ENCODE peak calls at places on chromosomes 4 and X, in ten cellular contexts. N is heart left ventricle, F is right lobe of liver, W is GM12891, D is transverse colon, U is stomach, Z is thyroid gland, A is HCT116, L is esophagus muscularis mucosa, Y is spleen. Q is an unnamed sample.

GRCh38 chrX:71102292-71102691 is 4.2 kb downstream of the CXorf65 start:
- DNase-seq in D (no peak), W (no peak), Y (peak), N (no peak), L (no peak), Z (no peak), A (no peak), U (no peak), F (no peak), Q (no peak)

GRCh38 chrX:150196300-150196699 is 166.8 kb upstream of the MAMLD1 start:
- DNase-seq in N (no peak), Z (no peak), Y (peak), A (no peak), F (no peak), U (no peak), D (no peak), W (no peak), L (peak), Q (no peak)

GRCh38 chr4:117134386-117134785 is 49.0 kb upstream of the TRAM1L1 start:
- DNase-seq in U (no peak), W (no peak), D (no peak), A (peak), L (no peak), Z (peak), N (no peak), F (no peak), Y (no peak), Q (no peak)

GRCh38 chr4:84916233-84916632 is 50.3 kb downstream of the WDFY3 start:
- DNase-seq in Z (no peak), N (no peak), W (no peak), F (no peak), D (no peak), A (no peak), L (no peak), U (no peak), Y (no peak), Q (no peak)

GRCh38 chrX:110219920-110220319 is 98.0 kb downstream of the AMMECR1 start:
- DNase-seq in Y (no peak), F (no peak), N (no peak), Z (no peak), L (no peak), U (no peak), W (no peak), A (no peak), D (no peak), Q (no peak)

GRCh38 chrX:18389968-18390367 is 35.4 kb upstream of the CDKL5 start:
- DNase-seq in N (no peak), Y (no peak), W (no peak), A (no peak), F (no peak), U (no peak), Z (no peak), L (no peak), D (no peak), Q (no peak)

GRCh38 chr4:145546556-145546955 is 64.9 kb downstream of the SMAD1 start:
- DNase-seq in D (no peak), Z (no peak), N (no peak), Y (no peak), U (no peak), F (no peak), A (no peak), L (no peak), W (no peak), Q (no peak)

GRCh38 chr4:88857588-88857987 is 160.0 kb upstream of the NAP1L5 start:
- DNase-seq in D (no peak), U (no peak), A (no peak), N (no peak), W (no peak), Y (no peak), Z (no peak), F (no peak), L (no peak), Q (no peak)

GRCh38 chr4:53478671-53479456 is 101.4 kb downstream of the FIP1L1 start:
- DNase-seq in F (no peak), A (no peak), Z (no peak), L (no peak), W (no peak), Y (no peak), N (no peak), D (no peak), U (no peak), Q (no peak)

GRCh38 chrX:1491851-1492349 is 39.2 kb upstream of the ASMTL start:
- DNase-seq in U (no peak), F (no peak), Y (peak), Z (no peak), D (no peak), A (peak), L (no peak), N (no peak), W (peak), Q (no peak)

GRCh38 chrX:153571159-153571908 is 27.6 kb downstream of the CCNQ start:
- DNase-seq in U (no peak), L (no peak), W (no peak), Y (no peak), A (no peak), F (no peak), Z (no peak), N (no peak), D (no peak), Q (no peak)

GRCh38 chr4:1980561-1981041 is 28.2 kb downstream of the NELFA start:
- DNase-seq in A (no peak), N (no peak), D (no peak), Y (peak), U (no peak), L (no peak), F (no peak), W (no peak), Z (no peak), Q (no peak)

GRCh38 chr4:153013202-153013988 is 77.3 kb downstream of the FHDC1 start:
- DNase-seq in F (no peak), A (no peak), U (no peak), Y (no peak), L (no peak), W (no peak), D (no peak), Z (no peak), N (no peak), Q (no peak)

GRCh38 chr4:186193851-186194250 is 2.5 kb downstream of the CYP4V2 start:
- DNase-seq in N (no peak), F (no peak), Z (no peak), L (no peak), U (no peak), D (no peak), Y (no peak), A (no peak), W (no peak), Q (no peak)

GRCh38 chr4:186190456-186191265 is 706 bp upstream of the CYP4V2 start:
- DNase-seq in U (no peak), Z (peak), N (no peak), Y (peak), F (peak), W (peak), L (no peak), A (no peak), D (peak), Q (no peak)

GRCh38 chr4:186191266-186192067 is at the start of gene CYP4V2:
- DNase-seq in Y (peak), U (peak), L (no peak), Z (peak), F (peak), W (peak), N (peak), D (peak), A (peak), Q (peak)

GRCh38 chr4:186189656-186190055 is 1.7 kb upstream of the CYP4V2 start:
- DNase-seq in N (no peak), F (no peak), W (no peak), Z (no peak), A (no peak), L (no peak), Y (no peak), D (no peak), U (no peak), Q (no peak)

DNA sequence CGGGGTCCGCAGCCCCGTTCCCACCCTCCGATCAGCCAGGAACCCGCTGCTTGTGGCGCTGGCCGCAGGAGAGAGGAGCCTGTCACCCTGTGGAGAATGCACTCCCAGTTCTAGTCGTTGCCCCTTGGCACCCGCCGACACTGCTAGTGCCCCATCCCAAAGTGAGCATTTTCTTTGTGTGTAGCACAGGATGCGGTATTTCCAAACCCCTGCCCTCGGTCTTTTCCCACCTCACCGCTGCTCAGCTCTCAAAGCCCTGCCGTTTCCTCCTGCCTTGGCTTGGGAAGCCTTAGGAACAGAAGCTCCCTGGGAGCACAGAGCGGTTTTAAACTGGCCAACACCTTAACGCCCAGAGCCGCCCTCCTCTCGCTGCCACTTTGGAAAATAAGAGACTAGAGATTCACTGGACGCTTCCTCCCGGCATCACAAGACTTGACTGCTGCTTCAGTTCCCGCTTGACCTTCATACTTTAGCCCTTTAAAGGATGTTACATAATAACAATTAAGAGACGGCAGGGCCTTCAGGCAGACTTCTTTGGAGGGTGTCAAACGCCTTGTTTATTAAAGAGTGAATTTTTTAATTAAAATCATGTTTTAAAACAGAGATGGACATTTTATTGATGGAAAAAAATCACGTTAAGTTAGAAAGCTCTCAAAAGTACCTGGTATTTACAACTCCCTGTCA is 843 bp downstream of the CYP4V2 start:
- DNase-seq in L (no peak), F (peak), Z (peak), Y (no peak), D (peak), N (peak), A (no peak), U (peak), W (no peak), Q (peak)
- TF ChIP-seq POLR2A in L (no peak), F (no peak), Z (no peak), Y (no peak), D (peak), N (no peak), A (no peak), U (no peak), W (no peak), Q (no peak)

DNA sequence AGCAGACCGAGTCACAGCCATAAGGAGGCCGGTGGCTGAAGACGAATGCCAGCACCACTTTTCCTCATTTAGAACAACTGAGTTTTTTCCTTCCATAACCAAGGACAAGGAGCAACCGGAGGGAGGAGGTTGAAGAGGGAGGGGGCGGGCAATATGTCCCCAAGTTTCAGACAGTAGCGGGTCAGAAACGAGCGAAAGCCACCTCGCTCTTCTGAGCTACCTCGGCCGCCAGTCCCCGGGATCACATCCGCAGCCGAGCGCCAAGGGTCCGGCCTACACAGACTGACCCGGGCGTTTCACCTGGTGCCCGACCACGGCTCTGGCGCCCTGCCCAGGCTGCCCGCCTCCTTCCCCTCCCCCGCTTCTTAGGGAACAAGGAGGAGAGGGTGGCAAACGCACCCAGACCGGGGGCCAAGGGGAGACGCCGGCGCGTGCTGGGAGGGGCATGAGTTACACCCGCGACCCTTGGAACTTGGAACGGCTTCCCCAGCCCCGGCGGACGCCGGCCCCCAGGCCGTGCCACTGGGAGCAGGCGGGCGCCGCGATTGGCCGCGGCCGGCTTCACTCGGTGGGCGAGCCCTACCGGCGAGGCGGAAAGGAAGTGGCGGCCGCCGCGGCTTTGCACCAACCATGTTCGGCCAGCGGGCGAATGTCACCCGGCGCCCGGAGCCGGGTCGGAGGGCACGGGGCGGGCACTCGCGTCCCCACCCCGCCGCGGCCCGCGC is 1.6 kb downstream of the IRF2 start:
- DNase-seq in U (peak), L (peak), F (peak), Z (peak), N (peak), Y (peak), D (peak), A (no peak), W (peak), Q (peak)
- TF ChIP-seq POLR2A in U (no peak), L (no peak), F (peak), Z (no peak), N (peak), Y (no peak), D (peak), A (no peak), W (peak), Q (no peak)

GRCh38 chr4:121817701-121818100 is 6.0 kb downstream of the CCNA2 start:
- DNase-seq in D (no peak), N (no peak), F (no peak), Y (no peak), Z (no peak), A (no peak), U (no peak), L (no peak), W (no peak), Q (no peak)
- TF ChIP-seq POLR2A in D (no peak), N (no peak), F (no peak), Y (no peak), Z (no peak), A (no peak), U (no peak), L (no peak), W (no peak), Q (no peak)

GRCh38 chrX:107675823-107676555 is 47.7 kb downstream of the PRPS1 start:
- DNase-seq in N (no peak), Y (no peak), F (no peak), L (no peak), A (no peak), D (no peak), W (no peak), Z (peak), U (no peak), Q (no peak)
- TF ChIP-seq POLR2A in N (no peak), Y (no peak), F (no peak), L (no peak), A (no peak), D (no peak), W (no peak), Z (no peak), U (no peak), Q (no peak)

GRCh38 chrX:12949927-12950656 is 24.8 kb upstream of the TMSB4X start:
- DNase-seq in L (no peak), A (no peak), U (peak), F (peak), D (peak), Z (peak), W (no peak), N (peak), Y (peak), Q (peak)
- TF ChIP-seq POLR2A in L (no peak), A (no peak), U (no peak), F (peak), D (peak), Z (no peak), W (peak), N (peak), Y (no peak), Q (no peak)

DNA sequence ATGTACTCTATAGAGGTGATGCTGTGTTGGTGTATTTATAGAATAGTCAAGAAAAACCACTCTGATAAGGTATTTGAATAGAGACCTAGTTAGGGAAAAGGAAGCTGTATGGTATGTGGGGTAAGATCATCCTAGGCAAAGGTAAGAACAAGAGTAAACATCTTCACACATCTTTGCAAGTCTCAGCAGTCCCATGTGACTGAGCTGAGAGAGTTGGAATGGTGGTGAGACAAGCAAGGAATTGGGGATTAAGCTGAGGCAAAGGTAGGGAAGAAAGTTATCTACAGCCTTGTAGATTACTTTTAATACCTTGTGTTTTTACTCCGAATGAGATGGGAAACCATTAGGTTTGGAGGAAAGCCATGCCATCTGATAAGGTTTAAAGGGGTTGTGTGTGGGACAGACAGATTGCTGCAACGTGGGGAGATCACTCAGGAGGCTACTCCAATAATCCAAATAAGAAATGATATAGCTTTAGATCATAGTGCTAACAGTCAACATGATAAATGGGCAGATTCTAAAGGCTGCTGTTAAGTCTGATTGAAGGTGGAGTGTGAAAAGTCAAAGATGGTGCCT is 31.7 kb upstream of the MANBA start:
- DNase-seq in N (no peak), Y (no peak), D (no peak), W (no peak), A (no peak), Z (no peak), U (no peak), F (no peak), L (no peak), Q (no peak)
- TF ChIP-seq POLR2A in N (no peak), Y (no peak), D (no peak), W (peak), A (no peak), Z (no peak), U (no peak), F (no peak), L (no peak), Q (no peak)

DNA sequence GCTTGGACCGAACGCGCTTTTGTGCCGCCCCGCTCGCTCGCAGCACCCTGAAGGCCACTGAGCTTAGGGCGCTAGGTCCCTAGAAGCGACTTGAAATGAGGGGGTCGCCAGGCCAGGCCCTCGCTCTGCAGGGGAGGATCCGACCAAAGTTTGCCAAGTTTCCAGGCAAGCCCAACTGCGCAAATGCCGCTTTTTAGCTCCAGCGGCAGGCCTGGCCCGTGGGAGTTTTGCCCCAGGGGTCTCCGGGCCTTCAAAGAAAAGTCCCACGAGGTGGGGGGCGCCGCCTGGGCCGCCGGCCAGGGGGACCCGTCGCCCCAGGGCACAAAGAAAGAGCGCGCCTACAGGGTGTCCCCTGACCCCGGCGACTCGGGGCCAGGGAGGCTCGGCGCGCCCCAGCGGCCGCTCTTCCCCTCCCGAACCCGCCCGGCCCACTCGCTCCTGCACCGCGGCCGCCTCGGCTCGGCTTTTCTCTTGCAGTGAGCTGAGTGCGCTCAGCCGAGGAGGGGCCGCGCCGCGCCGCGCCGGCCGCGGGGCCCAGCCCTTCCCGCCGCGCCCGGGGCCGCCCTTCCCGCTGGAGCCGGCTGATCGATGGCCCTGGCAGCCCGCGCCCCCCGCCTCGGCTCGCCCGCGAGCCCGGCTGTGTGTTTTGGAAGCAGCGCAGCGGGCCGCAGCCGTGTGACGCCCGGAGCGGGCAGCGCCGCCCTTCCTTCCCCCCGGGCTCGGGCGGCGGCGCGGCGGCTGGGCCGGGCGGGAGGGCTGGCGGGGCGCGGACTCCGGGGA is 788 bp upstream of the KLF3 start:
- DNase-seq in N (no peak), A (no peak), F (peak), D (no peak), W (peak), U (peak), Z (peak), L (peak), Y (no peak), Q (peak)
- TF ChIP-seq POLR2A in N (peak), A (no peak), F (peak), D (peak), W (no peak), U (no peak), Z (peak), L (no peak), Y (no peak), Q (peak)

DNA sequence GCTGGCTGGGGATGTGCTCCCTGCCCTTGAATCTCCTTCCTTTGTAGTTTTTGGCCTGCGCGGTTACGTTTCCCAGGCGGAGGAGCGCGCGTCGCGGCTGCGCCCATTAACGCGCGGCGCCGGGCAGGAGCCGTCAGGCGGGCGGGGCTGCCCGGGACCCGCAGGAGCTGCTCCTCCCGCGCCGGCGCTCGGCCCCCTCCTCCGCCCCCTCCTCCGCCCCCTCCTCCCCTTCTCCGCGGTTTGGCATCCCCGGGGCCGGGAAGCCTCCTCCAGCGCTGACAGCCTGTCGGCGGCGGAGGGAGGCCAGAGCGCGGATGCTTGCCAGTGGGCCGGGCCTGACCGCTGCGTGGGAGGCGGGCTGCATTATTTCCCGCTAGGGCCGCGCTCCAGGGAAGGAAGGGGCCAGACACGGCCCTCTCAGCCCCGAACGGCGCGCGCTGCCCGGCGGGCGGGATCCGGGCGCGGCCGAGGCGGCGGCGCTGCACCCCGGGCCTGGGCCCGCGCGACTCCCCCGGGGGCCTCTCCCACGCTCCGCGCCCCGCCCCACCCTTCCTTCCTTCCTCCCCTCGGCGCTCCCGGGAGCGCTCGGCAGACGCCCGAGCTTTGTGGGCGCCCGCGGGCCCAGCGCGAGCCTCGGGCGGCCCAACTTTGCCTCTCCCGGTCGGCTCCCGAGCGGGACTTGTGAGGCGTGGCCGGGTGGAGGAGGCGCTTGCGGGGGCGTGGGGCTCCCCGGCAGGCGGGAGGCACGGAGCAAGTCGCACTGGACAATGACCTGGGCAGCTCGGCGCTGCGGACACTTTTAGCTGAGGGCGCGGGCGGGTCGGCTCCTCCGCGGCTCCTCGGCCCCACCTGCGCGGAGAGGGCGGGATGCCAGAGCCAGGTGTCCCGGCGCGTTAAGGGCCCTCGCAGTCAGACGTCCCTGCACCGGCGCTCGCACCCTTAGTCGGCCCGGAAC is at the start of gene DCLK2:
- DNase-seq in U (peak), L (peak), W (peak), F (peak), D (peak), Z (peak), A (peak), Y (peak), N (peak), Q (peak)
- TF ChIP-seq POLR2A in U (no peak), L (no peak), W (no peak), F (peak), D (no peak), Z (no peak), A (peak), Y (no peak), N (no peak), Q (peak)

GRCh38 chrX:68433155-68433980 is at the start of gene OPHN1:
- DNase-seq in D (peak), N (peak), Y (peak), L (peak), F (peak), U (peak), W (no peak), A (peak), Z (peak), Q (peak)
- TF ChIP-seq POLR2A in D (peak), N (peak), Y (no peak), L (no peak), F (no peak), U (no peak), W (no peak), A (no peak), Z (no peak), Q (no peak)